ENCODE peak calls at places on chromosomes 4 and X, in five cellular contexts. C is IMR-90, D is mesenchymal stem cell, Y is neuronal stem cell, E is H1. K is an unnamed sample.

GRCh38 chr4:36399762-36400353 is 118.4 kb downstream of the DTHD1 start:
- DNase-seq in C (no peak), D (no peak), Y (no peak), E (no peak), K (no peak)

GRCh38 chrX:129565046-129565649 is 25.1 kb downstream of the OCRL start:
- DNase-seq in C (peak), D (no peak), Y (no peak), E (no peak), K (peak)

GRCh38 chr4:93981594-93981993 is 153.0 kb downstream of the ATOH1 start:
- DNase-seq in C (no peak), D (no peak), Y (no peak), E (no peak), K (no peak)

GRCh38 chr4:77025643-77026321 is 50.0 kb downstream of the CCNI start:
- DNase-seq in C (peak), D (peak), Y (no peak), E (no peak), K (no peak)

GRCh38 chr4:8303485-8304281 is 34.1 kb downstream of the HTRA3 start:
- DNase-seq in C (peak), D (peak), Y (no peak), E (peak), K (no peak)

GRCh38 chr4:189046642-189047041 is 894.0 kb upstream of the FRG1 start:
- DNase-seq in C (peak), D (peak), Y (no peak), E (no peak), K (peak)

GRCh38 chrX:150429577-150429976 is 66.5 kb downstream of the MAMLD1 start:
- DNase-seq in C (peak), D (peak), Y (no peak), E (no peak), K (no peak)

GRCh38 chr4:98801259-98801725 is 127.6 kb downstream of the EIF4E start:
- DNase-seq in C (no peak), D (no peak), Y (peak), E (no peak), K (no peak)

GRCh38 chr4:183195534-183195933 is 96.5 kb downstream of the WWC2 start:
- DNase-seq in C (no peak), D (no peak), Y (no peak), E (no peak), K (no peak)
- H3K14ac ChIP-seq in C (no peak), D (no peak), Y (no peak), E (no peak), K (no peak)

GRCh38 chr4:182231080-182231479 is 12.1 kb upstream of the TENM3 start:
- DNase-seq in C (peak), D (no peak), Y (no peak), E (no peak), K (no peak)

GRCh38 chr4:182235016-182235415 is 8.2 kb upstream of the TENM3 start:
- DNase-seq in C (no peak), D (no peak), Y (no peak), E (no peak), K (no peak)

GRCh38 chr4:182227611-182228010 is 15.6 kb upstream of the TENM3 start:
- DNase-seq in C (no peak), D (no peak), Y (no peak), E (no peak), K (no peak)

GRCh38 chr4:182230256-182230655 is 12.9 kb upstream of the TENM3 start:
- DNase-seq in C (no peak), D (no peak), Y (no peak), E (no peak), K (no peak)

DNA sequence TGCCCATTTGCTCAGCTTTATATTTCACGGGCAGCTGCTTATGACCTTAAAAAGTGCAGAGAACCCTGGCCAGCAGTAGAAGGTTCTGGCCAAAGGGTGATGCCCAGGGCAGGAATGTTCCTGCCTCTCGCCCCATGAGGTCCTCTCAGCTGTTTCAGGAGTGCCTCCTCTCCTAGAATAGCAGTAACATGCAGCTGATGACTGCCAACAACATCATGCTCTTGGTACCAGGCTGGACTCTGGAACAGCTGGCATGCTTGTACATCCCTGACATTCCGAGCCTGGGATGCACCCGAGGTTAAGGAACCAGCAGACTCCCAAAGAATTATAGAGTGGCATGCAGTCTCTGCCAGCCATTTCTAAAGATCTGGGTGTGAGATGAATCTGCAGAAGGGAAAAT is 11.7 kb upstream of the TENM3 start:
- DNase-seq in C (no peak), D (no peak), Y (no peak), E (no peak), K (no peak)
- H3K14ac ChIP-seq in C (no peak), D (no peak), Y (no peak), E (no peak), K (no peak)

GRCh38 chr4:83071116-83071515 is 36.1 kb downstream of the COPS4 start:
- DNase-seq in C (peak), D (peak), Y (no peak), E (no peak), K (no peak)

GRCh38 chr4:83075271-83075670 is 39.3 kb downstream of the PLAC8 start:
- DNase-seq in C (peak), D (peak), Y (no peak), E (no peak), K (no peak)

GRCh38 chr4:83075696-83076095 is 38.8 kb downstream of the PLAC8 start:
- DNase-seq in C (peak), D (peak), Y (no peak), E (no peak), K (no peak)

DNA sequence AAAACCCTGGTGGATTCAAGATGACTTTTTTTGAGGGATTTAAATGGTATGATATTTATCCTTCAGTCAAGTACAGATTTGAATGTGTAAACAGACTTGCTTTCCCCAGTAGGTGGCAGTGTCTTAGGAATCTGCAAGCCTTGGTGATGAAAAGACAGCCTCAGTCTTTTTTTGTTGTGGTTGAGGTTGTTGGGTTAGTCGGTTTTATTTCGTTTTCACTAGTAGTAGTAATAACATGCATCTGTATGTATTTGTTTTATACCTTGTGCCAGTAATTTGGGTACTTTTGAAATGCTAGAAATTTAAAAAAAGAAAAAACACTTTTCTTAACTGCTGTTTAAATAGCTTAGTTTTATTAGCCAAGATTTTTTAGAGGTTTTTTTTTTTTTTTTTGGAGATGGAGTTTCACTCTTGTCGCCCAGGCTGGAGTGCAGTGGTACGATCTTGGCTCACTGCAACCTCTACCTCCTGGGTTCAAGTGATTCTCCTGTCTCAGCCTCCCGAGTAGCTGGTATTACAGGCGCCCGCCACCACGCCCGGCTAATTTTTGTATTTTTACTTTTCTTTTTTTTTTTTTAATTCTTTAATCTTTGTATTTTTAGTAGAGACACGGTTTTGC is 39.2 kb downstream of the COPS4 start:
- DNase-seq in C (peak), D (peak), Y (peak), E (no peak), K (peak)
- H3K14ac ChIP-seq in C (no peak), D (no peak), Y (no peak), E (no peak), K (no peak)

DNA sequence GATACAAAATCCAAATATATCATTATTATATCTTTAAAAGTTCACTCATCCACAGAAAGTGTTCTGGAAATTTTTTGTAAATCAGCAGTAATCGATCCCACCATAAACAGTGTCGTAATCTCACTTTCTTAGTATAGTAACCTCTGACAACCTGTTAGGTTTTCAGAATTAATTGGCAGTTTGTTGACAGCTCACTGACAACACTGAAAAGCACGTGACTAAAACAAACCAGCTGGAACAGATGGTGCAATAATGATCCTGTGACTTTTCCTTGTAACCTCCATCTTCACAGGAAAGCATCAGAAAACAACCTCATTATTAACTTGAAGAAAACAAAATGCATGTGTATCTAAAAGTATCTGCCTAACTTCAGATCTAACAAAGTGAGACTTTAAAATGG is 48.5 kb downstream of the FSTL5 start:
- DNase-seq in C (no peak), D (peak), Y (no peak), E (no peak), K (no peak)
- H3K14ac ChIP-seq in C (no peak), D (no peak), Y (no peak), E (no peak), K (no peak)

K was measured in H9.